ENCODE peak calls at places on chromosomes 4 and X, in seven cellular contexts. B is HCT116, S is IMR-90, U is SK-N-SH, V is heart right ventricle, T is H7, N is aorta. E is an unnamed sample.

GRCh38 chr4:3522326-3522640 is 9.9 kb downstream of the LRPAP1 start:
- DNase-seq in T (no peak), S (no peak), U (no peak), B (no peak), V (no peak), N (peak; percentile 22), E (no peak)

GRCh38 chrX:5979338-5979737 is 249.3 kb downstream of the NLGN4X start:
- DNase-seq in T (no peak), S (no peak), N (no peak), U (no peak), B (no peak), V (no peak), E (no peak)

GRCh38 chr4:178414042-178414441 is 971.8 kb upstream of the AGA start:
- DNase-seq in S (no peak), N (no peak), B (no peak), T (no peak), U (no peak), V (no peak), E (no peak)

GRCh38 chr4:40720931-40721330 is 28.8 kb upstream of the NSUN7 start:
- DNase-seq in B (no peak), U (no peak), V (no peak), N (no peak), S (no peak), T (no peak), E (no peak)

GRCh38 chr4:108433832-108434231 is 186.5 kb upstream of the RPL34 start:
- DNase-seq in T (no peak), B (no peak), U (no peak), N (no peak), V (no peak), S (peak; percentile 93), E (no peak)

GRCh38 chr4:139689093-139689722 is 23.6 kb downstream of the MGST2 start:
- DNase-seq in T (no peak), B (no peak), V (no peak), U (no peak), N (no peak), S (peak; percentile 24), E (no peak)

GRCh38 chr4:94934201-94934600 is 176.4 kb downstream of the BMPR1B start:
- DNase-seq in B (no peak), V (no peak), T (no peak), U (no peak), S (peak; percentile 69), N (no peak), E (no peak)

GRCh38 chrX:65677954-65678469 is 10.6 kb downstream of the MSN start:
- DNase-seq in T (no peak), V (peak; percentile 76), N (peak; percentile 50), S (peak; percentile 94), U (no peak), B (peak; percentile 26), E (peak; percentile 79)

GRCh38 chr4:150231108-150231770 is 153.0 kb downstream of the DCLK2 start:
- DNase-seq in T (no peak), U (no peak), S (peak; percentile 82), V (no peak), N (no peak), B (no peak), E (no peak)

GRCh38 chrX:107714196-107714811 is 61.3 kb downstream of the TSC22D3 start:
- DNase-seq in B (no peak), S (no peak), N (no peak), U (no peak), T (no peak), V (no peak), E (peak; percentile 63)

GRCh38 chrX:120457766-120458180 is 11.3 kb downstream of the LAMP2 start:
- DNase-seq in T (no peak), S (peak; percentile 76), N (no peak), V (no peak), U (no peak), B (no peak), E (no peak)

GRCh38 chr4:138644322-138644721 is 371.3 kb upstream of the NOCT start:
- DNase-seq in V (no peak), S (no peak), T (no peak), U (no peak), N (no peak), B (no peak), E (no peak)

GRCh38 chr4:41525129-41525528 is 12.8 kb upstream of the LIMCH1 start:
- DNase-seq in T (peak; percentile 26), S (peak; percentile 69), B (peak; percentile 64), N (no peak), V (peak; percentile 36), U (no peak), E (no peak)

GRCh38 chrX:9745417-9746115 is 20.1 kb downstream of the GPR143 start:
- DNase-seq in U (no peak), B (no peak), V (peak; percentile 22), N (no peak), S (peak; percentile 3), T (no peak), E (no peak)

GRCh38 chr4:25043548-25043947 is 12.8 kb upstream of the LGI2 start:
- DNase-seq in T (no peak), V (no peak), N (no peak), B (no peak), S (no peak), U (no peak), E (no peak)
- H3K4me3 ChIP-seq in T (no peak overlapping the region), V (no peak overlapping the region), N (no peak overlapping the region), B (no peak overlapping the region), S (no peak overlapping the region), U (no peak overlapping the region), E (no peak overlapping the region)

GRCh38 chrX:43973249-43973672 is at the start of gene NDP:
- DNase-seq in B (no peak), T (no peak), S (no peak), N (no peak), V (no peak), U (peak; percentile 32), E (no peak)
- H3K4me3 ChIP-seq in B (no peak within 1 kb of the TSS), T (peak within 1 kb of the TSS; percentile 1), S (peak within 1 kb of the TSS; percentile 46), N (peak within 1 kb of the TSS; percentile 24), V (peak within 1 kb of the TSS; percentile 37), U (no peak within 1 kb of the TSS), E (peak within 1 kb of the TSS; percentile 29)

GRCh38 chr4:151992755-151993154 is 231.9 kb upstream of the GATB start:
- DNase-seq in B (no peak), N (no peak), T (peak; percentile 20), U (no peak), V (no peak), S (no peak), E (no peak)
- H3K4me3 ChIP-seq in B (no peak overlapping the region), N (no peak overlapping the region), T (no peak overlapping the region), U (no peak overlapping the region), V (no peak overlapping the region), S (no peak overlapping the region), E (no peak overlapping the region)

GRCh38 chr4:183397741-183398297 is 46.6 kb upstream of the CDKN2AIP start:
- DNase-seq in T (no peak), N (no peak), B (no peak), V (no peak), U (no peak), S (no peak), E (no peak)

GRCh38 chr4:183398298-183399129 is 45.9 kb upstream of the CDKN2AIP start:
- DNase-seq in N (peak; percentile 88), S (peak; percentile 69), U (peak; percentile 94), T (peak; percentile 93), V (peak; percentile 56), B (no peak), E (peak; percentile 79)

GRCh38 chr4:183400035-183400434 is 44.4 kb upstream of the CDKN2AIP start:
- DNase-seq in V (no peak), B (no peak), S (no peak), U (no peak), T (no peak), N (no peak), E (no peak)

GRCh38 chr4:183399616-183400015 is 44.8 kb upstream of the CDKN2AIP start:
- DNase-seq in S (no peak), B (no peak), N (no peak), V (no peak), U (no peak), T (no peak), E (no peak)

DNA sequence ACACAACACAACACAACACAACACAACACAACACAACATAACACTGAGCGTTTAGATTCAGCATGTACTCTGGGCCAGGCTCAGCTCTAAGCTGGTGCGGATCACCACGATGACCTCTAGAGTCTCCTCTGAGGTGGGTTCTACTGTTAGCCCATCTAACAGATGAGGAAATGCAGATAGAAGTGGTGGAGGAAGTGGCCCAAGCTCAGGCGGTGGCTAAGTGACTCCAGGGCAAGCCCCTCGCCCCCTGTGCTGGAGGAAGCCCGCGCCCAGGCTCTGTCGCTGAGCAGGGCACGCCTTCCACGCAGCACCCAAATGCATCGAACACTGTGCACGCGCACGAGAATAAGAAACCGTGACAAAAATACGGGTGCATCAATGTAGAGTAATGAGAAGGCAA is 45.3 kb upstream of the CDKN2AIP start:
- DNase-seq in S (no peak), V (no peak), U (peak; percentile 36), N (no peak), B (no peak), T (peak; percentile 64), E (no peak)
- H3K4me3 ChIP-seq in S (no peak overlapping the region), V (peak overlapping the region; percentile 63), U (no peak overlapping the region), N (no peak overlapping the region), B (no peak overlapping the region), T (no peak overlapping the region), E (peak overlapping the region; percentile 58)

DNA sequence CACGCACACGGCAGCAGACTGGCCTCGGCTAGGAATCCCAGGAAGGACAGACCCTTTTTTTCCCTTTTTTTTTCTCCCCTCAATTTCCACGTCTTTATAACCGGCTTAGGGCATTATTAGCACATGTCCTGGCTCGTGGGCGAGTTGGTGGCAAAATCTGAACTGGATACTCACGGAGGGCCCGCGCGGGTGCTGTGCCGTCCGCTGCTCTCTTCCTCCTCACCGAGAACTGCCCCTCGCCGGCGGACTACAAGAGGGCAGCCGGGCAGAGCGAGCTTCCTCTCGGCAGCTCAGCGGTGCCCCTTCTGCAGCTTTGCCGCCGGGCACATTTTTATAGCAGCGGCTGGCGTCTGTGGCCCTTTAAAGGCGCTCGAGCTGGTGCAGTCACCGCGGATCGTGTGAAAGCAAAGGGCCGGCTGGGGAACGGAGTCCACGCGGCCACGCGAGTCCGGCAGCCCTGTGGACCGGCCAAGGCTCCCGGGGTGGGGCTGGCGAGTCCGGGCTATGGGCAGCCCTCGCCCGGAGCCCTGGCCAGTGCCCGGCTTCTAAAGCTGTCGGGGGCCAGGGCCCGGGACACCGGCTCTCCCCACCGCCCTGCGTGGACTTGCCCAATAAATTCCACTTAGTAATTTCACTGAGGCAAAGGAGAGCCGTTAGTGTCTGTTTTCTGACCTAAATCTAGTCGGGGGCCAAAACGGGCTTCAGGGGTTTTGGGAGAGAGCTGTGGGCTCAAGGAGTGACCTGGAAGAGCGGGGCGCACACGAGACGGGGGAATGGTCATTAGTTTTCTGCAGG is 1.3 kb upstream of the CITED1 start:
- DNase-seq in T (peak; percentile 75), U (peak; percentile 87), B (peak; percentile 22), V (peak; percentile 40), S (peak; percentile 66), N (peak; percentile 80), E (peak; percentile 49)
- H3K4me3 ChIP-seq in T (peak overlapping the region; percentile 45), U (peak overlapping the region; percentile 70), B (peak overlapping the region; percentile 51), V (peak overlapping the region; percentile 59), S (peak overlapping the region; percentile 65), N (peak overlapping the region; percentile 88), E (peak overlapping the region; percentile 58)

DNA sequence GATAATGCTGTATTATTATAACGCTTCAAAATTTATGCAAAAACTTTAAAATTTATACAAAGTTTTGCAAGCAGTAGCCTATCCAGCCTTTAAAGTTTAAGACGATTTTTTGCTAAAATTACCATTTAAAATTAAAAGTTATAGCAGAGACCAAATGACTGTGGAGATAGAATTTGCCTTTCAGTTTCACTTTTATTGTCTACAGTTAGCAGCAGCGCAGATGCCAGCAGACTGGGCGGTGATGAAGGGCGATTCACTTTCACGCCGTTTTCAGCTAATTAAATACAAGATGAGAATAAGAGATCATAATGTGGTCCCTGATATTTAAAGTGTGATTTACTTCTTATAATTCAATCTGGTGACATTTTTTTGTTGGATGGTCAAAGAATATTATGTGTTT is 1381.5 kb upstream of the ADGRL3 start:
- DNase-seq in S (no peak), V (no peak), T (no peak), U (no peak), N (no peak), B (no peak), E (no peak)
- H3K4me3 ChIP-seq in S (no peak overlapping the region), V (no peak overlapping the region), T (no peak overlapping the region), U (peak overlapping the region; percentile 8), N (no peak overlapping the region), B (no peak overlapping the region), E (no peak overlapping the region)